ENCODE peak calls at places on chromosomes 2 and 18, in nine cellular contexts. X is posterior cingulate gyrus; S is NAMALWA; G is activated CD4-positive, alpha-beta T cell treated with anti-CD3 and anti-CD28 coated beads for 36 hours; A is mucosa of gallbladder; F is HFF-Myc; K is stimulated activated CD4-positive, alpha-beta T cell treated with anti-CD3 and anti-CD28 coated beads, Interleukin-2, amount 100 ng/mL, for 24 hours; N is head of caudate nucleus; J is epithelial cell of proximal tubule. H is an unnamed sample.

GRCh38 chr2:45000921-45001628 is 8.2 kb downstream of the SIX2 start:
- DNase-seq in X (no peak), S (no peak), G (peak), A (no peak), F (no peak), K (no peak), N (no peak), J (no peak), H (no peak)

GRCh38 chr2:33056170-33056569 is 109.4 kb downstream of the LTBP1 start:
- DNase-seq in X (no peak), S (no peak), G (no peak), A (no peak), F (no peak), K (no peak), N (no peak), J (no peak), H (no peak)

GRCh38 chr2:152499411-152499810 is 164.4 kb downstream of the FMNL2 start:
- DNase-seq in X (no peak), S (no peak), G (no peak), A (no peak), F (no peak), K (no peak), N (no peak), J (no peak), H (no peak)

GRCh38 chr2:138359532-138359931 is 142.0 kb upstream of the SPOPL start:
- DNase-seq in X (no peak), S (no peak), G (no peak), A (no peak), F (no peak), K (no peak), N (no peak), J (no peak), H (no peak)

GRCh38 chr2:219418570-219419189 is 503 bp downstream of the DES start:
- DNase-seq in X (no peak), S (no peak), G (no peak), A (no peak), F (no peak), K (no peak), N (no peak), J (no peak), H (no peak)

GRCh38 chr2:55268288-55268906 is 634 bp downstream of the MTIF2 start:
- DNase-seq in X (no peak), S (no peak), G (no peak), A (no peak), F (no peak), K (no peak), N (no peak), J (no peak), H (no peak)

GRCh38 chr2:46335966-46336436 is 38.8 kb downstream of the EPAS1 start:
- DNase-seq in X (no peak), S (no peak), G (no peak), A (peak), F (no peak), K (no peak), N (no peak), J (no peak), H (no peak)

GRCh38 chr2:46776687-46777327 is 138.8 kb downstream of the MCFD2 start:
- DNase-seq in X (no peak), S (peak), G (peak), A (peak), F (no peak), K (peak), N (peak), J (no peak), H (peak)

GRCh38 chr2:43874776-43875451 is 36.1 kb downstream of the ABCG8 start:
- DNase-seq in X (no peak), S (peak), G (no peak), A (no peak), F (no peak), K (no peak), N (no peak), J (no peak), H (no peak)

GRCh38 chr2:157732596-157732995 is 103.9 kb upstream of the ACVR1C start:
- DNase-seq in X (no peak), S (no peak), G (no peak), A (no peak), F (no peak), K (no peak), N (no peak), J (no peak), H (no peak)

GRCh38 chr2:218516614-218517013 is 51.5 kb downstream of the USP37 start:
- DNase-seq in X (no peak), S (peak), G (peak), A (no peak), F (no peak), K (no peak), N (no peak), J (no peak), H (no peak)

GRCh38 chr2:168432565-168433186 is 23.4 kb upstream of the CERS6 start:
- DNase-seq in X (no peak), S (no peak), G (peak), A (no peak), F (no peak), K (no peak), N (no peak), J (no peak), H (no peak)

GRCh38 chr2:100670232-100670631 is 107.4 kb downstream of the PDCL3 start:
- DNase-seq in X (no peak), S (no peak), G (no peak), A (no peak), F (no peak), K (no peak), N (no peak), J (no peak), H (no peak)

GRCh38 chr18:75198046-75198445 is 10.9 kb downstream of the PTGR3 start:
- DNase-seq in X (no peak), S (no peak), G (no peak), A (no peak), F (no peak), K (no peak), N (no peak), J (no peak), H (no peak)

GRCh38 chr2:37414470-37414949 is 70.1 kb downstream of the QPCT start:
- DNase-seq in X (no peak), S (peak), G (no peak), A (no peak), F (peak), K (no peak), N (no peak), J (peak), H (no peak)

GRCh38 chr2:30361751-30362394 is 85.2 kb upstream of the LCLAT1 start:
- DNase-seq in X (no peak), S (no peak), G (no peak), A (no peak), F (no peak), K (no peak), N (no peak), J (peak), H (no peak)

GRCh38 chr2:171939754-171940093 is 17.5 kb downstream of the HAT1 start:
- DNase-seq in X (no peak), S (no peak), G (no peak), A (no peak), F (no peak), K (no peak), N (no peak), J (no peak), H (no peak)

GRCh38 chr2:128300621-128301020 is 18.0 kb downstream of the HS6ST1 start:
- DNase-seq in X (peak), S (no peak), G (no peak), A (no peak), F (no peak), K (no peak), N (no peak), J (no peak), H (no peak)

GRCh38 chr18:79852561-79853302 is 55.0 kb downstream of the KCNG2 start:
- DNase-seq in X (no peak), S (no peak), G (peak), A (no peak), F (no peak), K (peak), N (no peak), J (no peak), H (no peak)

GRCh38 chr2:72995420-72996151 is 75.9 kb downstream of the SFXN5 start:
- DNase-seq in X (no peak), S (no peak), G (no peak), A (peak), F (no peak), K (no peak), N (peak), J (no peak), H (no peak)

GRCh38 chr2:11398710-11399109 is 54.3 kb upstream of the ROCK2 start:
- DNase-seq in X (no peak), S (no peak), G (no peak), A (peak), F (no peak), K (no peak), N (no peak), J (no peak), H (no peak)

GRCh38 chr2:2134037-2134436 is 197.0 kb downstream of the MYT1L start:
- DNase-seq in X (no peak), S (no peak), G (no peak), A (no peak), F (no peak), K (no peak), N (no peak), J (no peak), H (no peak)

GRCh38 chr2:142914507-142915313 is 37.2 kb downstream of the KYNU start:
- DNase-seq in X (no peak), S (peak), G (no peak), A (no peak), F (no peak), K (no peak), N (no peak), J (peak), H (no peak)

GRCh38 chr2:33770023-33770422 is 170.9 kb upstream of the FAM98A start:
- DNase-seq in X (no peak), S (no peak), G (no peak), A (no peak), F (no peak), K (no peak), N (no peak), J (no peak), H (no peak)

GRCh38 chr2:26735096-26735495 is 29.0 kb upstream of the SLC35F6 start:
- DNase-seq in X (no peak), S (no peak), G (no peak), A (no peak), F (peak), K (no peak), N (no peak), J (no peak), H (no peak)

GRCh38 chr18:51660316-51660715 is 462.8 kb upstream of the MEX3C start:
- DNase-seq in X (no peak), S (no peak), G (no peak), A (no peak), F (no peak), K (no peak), N (no peak), J (no peak), H (no peak)

GRCh38 chr2:109331864-109332848 is 203.2 kb downstream of the SH3RF3 start:
- DNase-seq in X (peak), S (peak), G (peak), A (peak), F (peak), K (no peak), N (peak), J (peak), H (no peak)

GRCh38 chr2:149483004-149483605 is 104.5 kb downstream of the MMADHC start:
- DNase-seq in X (no peak), S (no peak), G (no peak), A (no peak), F (no peak), K (no peak), N (no peak), J (no peak), H (no peak)

GRCh38 chr2:84830095-84830494 is 50.8 kb downstream of the TRABD2A start:
- DNase-seq in X (peak), S (no peak), G (peak), A (no peak), F (no peak), K (no peak), N (peak), J (no peak), H (no peak)

GRCh38 chr2:98554116-98554861 is 54.0 kb downstream of the COA5 start:
- DNase-seq in X (no peak), S (no peak), G (no peak), A (no peak), F (no peak), K (no peak), N (no peak), J (no peak), H (no peak)

GRCh38 chr2:239222346-239223028 is 178.3 kb downstream of the HDAC4 start:
- DNase-seq in X (no peak), S (peak), G (no peak), A (no peak), F (no peak), K (no peak), N (peak), J (no peak), H (no peak)

GRCh38 chr2:160783481-160783880 is 289.9 kb upstream of the RBMS1 start:
- DNase-seq in X (no peak), S (no peak), G (no peak), A (no peak), F (no peak), K (no peak), N (no peak), J (no peak), H (no peak)

H was measured in T-cell.